ENCODE peak calls at places on chromosomes 3 and 15, in five cellular contexts. T, V, R, Z and U are unnamed samples.

GRCh38 chr15:61974759-61975158 is 85.5 kb downstream of the VPS13C start:
- DNase-seq in R (no peak), T (peak), V (no peak), Z (no peak), U (peak)

GRCh38 chr3:116034797-116035196 is 410.5 kb downstream of the LSAMP start:
- DNase-seq in R (no peak), V (no peak), Z (no peak), T (no peak), U (no peak)

GRCh38 chr15:39299506-39300267 is 281.2 kb upstream of the THBS1 start:
- DNase-seq in V (no peak), Z (no peak), T (peak), R (no peak), U (no peak)

GRCh38 chr15:62769604-62770003 is 272.9 kb upstream of the TPM1 start:
- DNase-seq in V (no peak), T (peak), R (no peak), Z (no peak), U (no peak)

GRCh38 chr3:57793737-57794187 is 37.7 kb downstream of the SLMAP start:
- DNase-seq in V (no peak), Z (no peak), R (no peak), T (peak), U (no peak)

GRCh38 chr3:147007736-147008245 is 398.6 kb downstream of the ZIC4 start:
- DNase-seq in R (no peak), Z (no peak), V (no peak), T (peak), U (no peak)

GRCh38 chr3:16866447-16867025 is 18.2 kb upstream of the PLCL2 start:
- DNase-seq in T (peak), V (no peak), Z (no peak), R (no peak), U (no peak)

GRCh38 chr3:119841808-119842471 is 60.0 kb downstream of the NR1I2 start:
- DNase-seq in R (no peak), V (no peak), T (peak), Z (no peak), U (no peak)

GRCh38 chr15:73677146-73677607 is 7.0 kb upstream of the CD276 start:
- DNase-seq in Z (peak), R (peak), V (peak), T (peak), U (peak)

GRCh38 chr15:89406756-89407650 is 72.4 kb upstream of the POLG start:
- DNase-seq in V (peak), T (peak), Z (peak), R (no peak), U (no peak)

GRCh38 chr3:169116056-169116693 is 547.3 kb downstream of the MECOM start:
- DNase-seq in V (no peak), Z (no peak), T (no peak), R (no peak), U (no peak)

GRCh38 chr15:42674472-42674871 is 62.5 kb downstream of the CDAN1 start:
- DNase-seq in V (no peak), Z (no peak), T (no peak), R (no peak), U (no peak)

GRCh38 chr3:139561959-139562676 is 22.6 kb upstream of the RBP1 start:
- DNase-seq in V (peak), R (peak), T (peak), Z (peak), U (peak)

GRCh38 chr3:129162729-129163579 is 2.1 kb upstream of the ISY1 start:
- DNase-seq in R (no peak), T (peak), Z (peak), V (peak), U (no peak)

GRCh38 chr15:100727291-100727851 is 125.0 kb downstream of the ASB7 start:
- DNase-seq in Z (peak), T (no peak), V (no peak), R (no peak), U (no peak)

GRCh38 chr15:67783303-67783702 is 42.0 kb upstream of the SKOR1 start:
- DNase-seq in T (no peak), V (no peak), Z (no peak), R (no peak), U (peak)

GRCh38 chr3:15033103-15033502 is 32.0 kb downstream of the MRPS25 start:
- DNase-seq in T (no peak), V (no peak), Z (no peak), R (no peak), U (no peak)

GRCh38 chr3:139120336-139120971 is 75.8 kb upstream of the PRR23C start:
- DNase-seq in R (peak), T (peak), V (no peak), Z (no peak), U (no peak)

GRCh38 chr3:154427685-154428291 is 2.2 kb downstream of the GPR149 start:
- DNase-seq in Z (peak), V (peak), T (no peak), R (no peak), U (no peak)

GRCh38 chr15:92922405-92923002 is 22.4 kb downstream of the CHD2 start:
- DNase-seq in R (no peak), V (no peak), T (no peak), Z (no peak), U (no peak)

GRCh38 chr15:92924216-92924615 is 24.1 kb downstream of the CHD2 start:
- DNase-seq in V (no peak), Z (no peak), R (no peak), T (no peak), U (no peak)

GRCh38 chr15:92917606-92918407 is 17.7 kb downstream of the CHD2 start:
- DNase-seq in R (peak), Z (peak), T (peak), V (peak), U (peak)

GRCh38 chr15:92921215-92922131 is 21.3 kb downstream of the CHD2 start:
- DNase-seq in T (peak), R (peak), Z (no peak), V (no peak), U (no peak)

GRCh38 chr15:92920595-92921169 is 20.6 kb downstream of the CHD2 start:
- DNase-seq in V (no peak), R (no peak), Z (no peak), T (peak), U (no peak)
- TF ChIP-seq EZH2phosphoT487 in V (no peak), R (no peak), Z (no peak), T (no peak), U (no peak)

GRCh38 chr3:43785551-43785950 is 94.8 kb downstream of the ABHD5 start:
- DNase-seq in T (peak), Z (no peak), V (no peak), R (no peak), U (no peak)

GRCh38 chr3:43782541-43782940 is 91.8 kb downstream of the ABHD5 start:
- DNase-seq in T (no peak), V (no peak), R (no peak), Z (no peak), U (no peak)

GRCh38 chr3:43784640-43785011 is 93.9 kb downstream of the ABHD5 start:
- DNase-seq in V (no peak), R (no peak), T (no peak), Z (no peak), U (no peak)

GRCh38 chr3:43786102-43786952 is 95.6 kb downstream of the ABHD5 start:
- DNase-seq in R (no peak), T (no peak), V (no peak), Z (no peak), U (no peak)

DNA sequence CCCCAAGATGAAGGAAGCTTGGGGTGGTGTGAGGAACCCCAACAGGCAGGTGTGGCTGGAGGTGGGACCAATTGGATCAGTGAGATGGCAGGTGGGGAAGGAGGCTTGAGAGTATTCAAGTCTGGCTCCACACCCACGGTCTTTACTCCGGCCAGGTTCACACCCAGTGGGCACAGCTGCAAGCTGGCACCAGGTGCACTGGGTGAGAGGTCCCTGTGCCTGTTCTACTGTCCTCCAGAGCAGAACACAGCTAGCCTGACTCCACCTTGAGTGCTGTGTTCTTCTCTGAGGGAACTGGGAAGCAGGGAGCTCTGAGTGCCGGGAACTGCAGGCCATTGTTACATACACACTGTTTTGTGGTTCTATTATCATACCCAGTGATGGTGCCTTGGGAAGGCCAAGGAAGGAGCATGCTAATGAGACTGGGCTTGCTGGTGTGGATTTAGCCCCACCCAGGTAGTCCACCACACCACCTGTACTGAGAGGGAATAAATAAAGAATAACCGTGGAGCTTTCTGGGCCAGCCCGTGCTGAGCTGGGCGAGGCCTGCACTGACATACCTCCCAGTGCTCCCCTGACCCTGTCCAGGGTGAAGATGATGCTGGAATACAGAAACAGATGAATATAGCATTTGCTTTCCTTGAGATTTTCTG is 93.4 kb downstream of the ABHD5 start:
- DNase-seq in T (no peak), Z (no peak), V (no peak), R (no peak), U (no peak)
- TF ChIP-seq EZH2 in T (no peak), Z (no peak), V (no peak), R (no peak), U (no peak)

GRCh38 chr3:184082465-184082864 is 14.4 kb upstream of the HTR3E start:
- DNase-seq in T (no peak), R (no peak), Z (no peak), V (no peak), U (no peak)
- TF ChIP-seq EZH2phosphoT487 in T (no peak), R (no peak), Z (no peak), V (no peak), U (no peak)

DNA sequence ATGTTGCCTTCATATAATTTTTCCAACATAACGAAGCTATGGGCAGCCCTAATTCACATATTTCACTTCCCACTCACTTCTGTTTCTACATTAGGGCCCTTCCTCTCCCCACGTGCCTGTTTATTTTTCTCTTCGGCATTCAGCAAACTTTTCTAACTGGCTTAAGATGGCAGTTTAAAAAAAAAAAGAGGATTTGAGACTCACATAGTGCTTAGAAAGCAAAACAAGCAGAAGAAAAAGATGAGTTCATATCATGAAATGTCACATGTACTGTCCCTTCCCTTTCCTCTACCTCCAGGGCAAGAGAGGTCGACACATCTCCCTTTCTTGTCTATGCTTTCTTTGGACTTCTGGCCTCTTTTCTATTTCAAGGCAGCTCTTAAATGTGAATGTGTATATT is 30.6 kb downstream of the SLC49A4 start:
- DNase-seq in T (no peak), Z (no peak), V (no peak), R (no peak), U (peak)
- TF ChIP-seq EZH2 in T (no peak), Z (no peak), V (no peak), R (no peak), U (no peak)